ENCODE peak calls at places on chromosome 22, in seven cellular contexts. E is Right ventricle myocardium superior, F is cardiac muscle cell, L is Peyer's patch, K is tibial nerve, A is left ventricle myocardium inferior, M is GM12865. Q is an unnamed sample.

GRCh38 chr22:39173787-39174497 is 21.5 kb upstream of the CBX7 start:
- DNase-seq in F (peak), M (no peak), K (no peak), E (no peak), L (peak), A (no peak), Q (peak)

GRCh38 chr22:45112136-45112879 is 51.4 kb upstream of the NUP50 start:
- DNase-seq in A (no peak), M (no peak), L (no peak), E (no peak), F (peak), K (no peak), Q (no peak)

GRCh38 chr22:22408731-22409696 is 99.5 kb downstream of the ZNF280B start:
- DNase-seq in L (peak), K (peak), M (peak), E (no peak), A (no peak), F (peak), Q (no peak)

GRCh38 chr22:36144886-36145541 is 15.5 kb downstream of the APOL3 start:
- DNase-seq in F (peak), A (peak), M (peak), L (no peak), E (peak), K (peak), Q (no peak)

GRCh38 chr22:17057959-17058814 is 26.6 kb upstream of the IL17RA start:
- DNase-seq in M (peak), L (peak), K (peak), F (peak), A (no peak), E (no peak), Q (peak)

GRCh38 chr22:37295213-37295886 is 13.0 kb downstream of the CYTH4 start:
- DNase-seq in F (no peak), M (no peak), E (no peak), K (no peak), L (peak), A (no peak), Q (peak)

GRCh38 chr22:32203181-32204105 is 1.4 kb downstream of the RFPL2 start:
- DNase-seq in L (no peak), A (no peak), K (no peak), M (no peak), F (no peak), E (no peak), Q (peak)

GRCh38 chr22:43228330-43228729 is 41.4 kb upstream of the TTLL12 start:
- DNase-seq in A (no peak), F (peak), E (no peak), L (no peak), M (peak), K (no peak), Q (no peak)

GRCh38 chr22:46574993-46575914 is 37.8 kb upstream of the CELSR1 start:
- DNase-seq in A (peak), L (no peak), K (peak), E (peak), F (peak), M (no peak), Q (no peak)

GRCh38 chr22:36055376-36056310 is 27.0 kb upstream of the RBFOX2 start:
- DNase-seq in L (no peak), A (peak), K (no peak), E (peak), M (no peak), F (no peak), Q (no peak)

GRCh38 chr22:37661160-37661924 is 2.8 kb downstream of the PDXP start:
- DNase-seq in M (peak), E (no peak), A (no peak), L (no peak), K (no peak), F (peak), Q (no peak)

GRCh38 chr22:17121235-17122195 is at the start of gene TMEM121B:
- DNase-seq in K (peak), E (peak), A (peak), F (peak), M (no peak), L (no peak), Q (no peak)

GRCh38 chr22:41524809-41525449 is 19.3 kb downstream of the POLR3H start:
- DNase-seq in M (peak), L (peak), K (no peak), F (no peak), A (no peak), E (no peak), Q (peak)

GRCh38 chr22:40877488-40877887 is 15.6 kb upstream of the DNAJB7 start:
- DNase-seq in E (no peak), F (no peak), L (no peak), M (no peak), A (no peak), K (no peak), Q (no peak)

GRCh38 chr22:39149915-39150847 is 2.3 kb downstream of the CBX7 start:
- DNase-seq in L (no peak), E (peak), F (no peak), A (no peak), K (no peak), M (no peak), Q (no peak)

GRCh38 chr22:36417281-36417686 is 29.5 kb upstream of the MYH9 start:
- DNase-seq in K (no peak), F (no peak), M (peak), E (no peak), L (peak), A (no peak), Q (no peak)

GRCh38 chr22:19874307-19875060 is 19.8 kb upstream of the GNB1L start:
- DNase-seq in F (no peak), K (no peak), M (no peak), L (no peak), E (peak), A (peak), Q (peak)

GRCh38 chr22:43413826-43414225 is 2.0 kb downstream of the MPPED1 start:
- DNase-seq in A (no peak), K (no peak), E (peak), L (no peak), F (no peak), M (no peak), Q (no peak)

GRCh38 chr22:27245056-27245455 is 556.5 kb downstream of the MN1 start:
- DNase-seq in L (no peak), M (no peak), K (no peak), E (no peak), A (no peak), F (no peak), Q (no peak)

GRCh38 chr22:25735657-25736056 is 6.3 kb upstream of the MYO18B start:
- DNase-seq in F (no peak), M (no peak), A (no peak), E (no peak), K (no peak), L (no peak), Q (no peak)

GRCh38 chr22:38786631-38787030 is 7.3 kb downstream of the DNAL4 start:
- DNase-seq in M (no peak), A (no peak), E (no peak), L (no peak), F (no peak), K (no peak), Q (no peak)

GRCh38 chr22:40654522-40655167 is 18.1 kb upstream of the MRTFA start:
- DNase-seq in M (no peak), A (peak), K (peak), L (no peak), F (peak), E (peak), Q (no peak)

GRCh38 chr22:27715078-27715477 is 86.5 kb downstream of the MN1 start:
- DNase-seq in F (no peak), K (no peak), L (no peak), E (no peak), M (no peak), A (no peak), Q (no peak)